ENCODE peak calls at places on chromosomes 11 and 22, in seven cellular contexts. One of them, this sample, is unnamed.

GRCh38 chr22:48398181-48398905 is 1429.3 kb downstream of the BRD1 start:
- DNase-seq in endothelial cell: no peak
- DNase-seq in ELR: no peak
- DNase-seq in activated CD8-positive, alpha-beta memory T cell treated with anti-CD3 and anti-CD28 coated beads for 24 hours: no peak
- DNase-seq in hypothalamus: no peak
- DNase-seq in NCI-H1105 treated with DMSO at 0.1 percent for 48 hours: no peak
- DNase-seq in HT-29: no peak
- DNase-seq in this sample: no peak

GRCh38 chr11:2298131-2298794 is 3.5 kb downstream of the C11orf21 start:
- DNase-seq in HT-29: no peak
- DNase-seq in NCI-H1105 treated with DMSO at 0.1 percent for 48 hours: no peak
- DNase-seq in hypothalamus: no peak
- DNase-seq in ELR: no peak
- DNase-seq in endothelial cell: peak; percentile 3
- DNase-seq in activated CD8-positive, alpha-beta memory T cell treated with anti-CD3 and anti-CD28 coated beads for 24 hours: peak; percentile 58
- DNase-seq in this sample: no peak

GRCh38 chr22:39327995-39328754 is 8.8 kb upstream of the RPL3 start:
- DNase-seq in endothelial cell: no peak
- DNase-seq in ELR: no peak
- DNase-seq in activated CD8-positive, alpha-beta memory T cell treated with anti-CD3 and anti-CD28 coated beads for 24 hours: no peak
- DNase-seq in HT-29: no peak
- DNase-seq in NCI-H1105 treated with DMSO at 0.1 percent for 48 hours: no peak
- DNase-seq in hypothalamus: no peak
- DNase-seq in this sample: no peak

GRCh38 chr11:20247540-20248138 is 87.4 kb upstream of the DBX1 start:
- DNase-seq in hypothalamus: no peak
- DNase-seq in NCI-H1105 treated with DMSO at 0.1 percent for 48 hours: no peak
- DNase-seq in ELR: no peak
- DNase-seq in HT-29: no peak
- DNase-seq in endothelial cell: no peak
- DNase-seq in activated CD8-positive, alpha-beta memory T cell treated with anti-CD3 and anti-CD28 coated beads for 24 hours: no peak
- DNase-seq in this sample: no peak

GRCh38 chr11:9438611-9439010 is 22.2 kb upstream of the ZNF143 start:
- DNase-seq in NCI-H1105 treated with DMSO at 0.1 percent for 48 hours: no peak
- DNase-seq in HT-29: no peak
- DNase-seq in ELR: no peak
- DNase-seq in endothelial cell: no peak
- DNase-seq in hypothalamus: no peak
- DNase-seq in activated CD8-positive, alpha-beta memory T cell treated with anti-CD3 and anti-CD28 coated beads for 24 hours: no peak
- DNase-seq in this sample: no peak

GRCh38 chr22:26835929-26836528 is 178.6 kb downstream of the MIAT start:
- DNase-seq in activated CD8-positive, alpha-beta memory T cell treated with anti-CD3 and anti-CD28 coated beads for 24 hours: peak; percentile 78
- DNase-seq in NCI-H1105 treated with DMSO at 0.1 percent for 48 hours: peak; percentile 34
- DNase-seq in ELR: peak; percentile 55
- DNase-seq in HT-29: peak; percentile 35
- DNase-seq in endothelial cell: peak; percentile 66
- DNase-seq in hypothalamus: no peak
- DNase-seq in this sample: peak; percentile 51

GRCh38 chr22:29351042-29351441 is 35.5 kb upstream of the RASL10A start:
- DNase-seq in activated CD8-positive, alpha-beta memory T cell treated with anti-CD3 and anti-CD28 coated beads for 24 hours: no peak
- DNase-seq in NCI-H1105 treated with DMSO at 0.1 percent for 48 hours: no peak
- DNase-seq in endothelial cell: no peak
- DNase-seq in hypothalamus: no peak
- DNase-seq in HT-29: no peak
- DNase-seq in ELR: no peak
- DNase-seq in this sample: peak; percentile 83

GRCh38 chr22:37138879-37139561 is 10.7 kb downstream of the IL2RB start:
- DNase-seq in ELR: no peak
- DNase-seq in activated CD8-positive, alpha-beta memory T cell treated with anti-CD3 and anti-CD28 coated beads for 24 hours: no peak
- DNase-seq in endothelial cell: no peak
- DNase-seq in NCI-H1105 treated with DMSO at 0.1 percent for 48 hours: no peak
- DNase-seq in HT-29: no peak
- DNase-seq in hypothalamus: no peak
- DNase-seq in this sample: no peak

GRCh38 chr11:65452806-65453490 is 30.4 kb downstream of the NEAT1 start:
- DNase-seq in endothelial cell: no peak
- DNase-seq in hypothalamus: no peak
- DNase-seq in HT-29: peak; percentile 10
- DNase-seq in NCI-H1105 treated with DMSO at 0.1 percent for 48 hours: no peak
- DNase-seq in activated CD8-positive, alpha-beta memory T cell treated with anti-CD3 and anti-CD28 coated beads for 24 hours: no peak
- DNase-seq in ELR: peak; percentile 95
- DNase-seq in this sample: no peak

GRCh38 chr22:44625421-44625760 is 76.6 kb upstream of the PRR5 start:
- DNase-seq in NCI-H1105 treated with DMSO at 0.1 percent for 48 hours: no peak
- DNase-seq in endothelial cell: no peak
- DNase-seq in HT-29: no peak
- DNase-seq in ELR: no peak
- DNase-seq in hypothalamus: no peak
- DNase-seq in activated CD8-positive, alpha-beta memory T cell treated with anti-CD3 and anti-CD28 coated beads for 24 hours: no peak
- DNase-seq in this sample: no peak

GRCh38 chr22:37171662-37172061 is 16.4 kb downstream of the C1QTNF6 start:
- DNase-seq in HT-29: no peak
- DNase-seq in NCI-H1105 treated with DMSO at 0.1 percent for 48 hours: no peak
- DNase-seq in endothelial cell: no peak
- DNase-seq in ELR: no peak
- DNase-seq in activated CD8-positive, alpha-beta memory T cell treated with anti-CD3 and anti-CD28 coated beads for 24 hours: no peak
- DNase-seq in hypothalamus: no peak
- DNase-seq in this sample: no peak

GRCh38 chr11:30560345-30561106 is 25.6 kb downstream of the MPPED2 start:
- DNase-seq in hypothalamus: no peak
- DNase-seq in activated CD8-positive, alpha-beta memory T cell treated with anti-CD3 and anti-CD28 coated beads for 24 hours: no peak
- DNase-seq in ELR: no peak
- DNase-seq in endothelial cell: no peak
- DNase-seq in NCI-H1105 treated with DMSO at 0.1 percent for 48 hours: no peak
- DNase-seq in HT-29: no peak
- DNase-seq in this sample: no peak

GRCh38 chr11:116117326-116118137 is 613.3 kb upstream of the CADM1 start:
- DNase-seq in endothelial cell: no peak
- DNase-seq in hypothalamus: no peak
- DNase-seq in HT-29: no peak
- DNase-seq in NCI-H1105 treated with DMSO at 0.1 percent for 48 hours: no peak
- DNase-seq in ELR: no peak
- DNase-seq in activated CD8-positive, alpha-beta memory T cell treated with anti-CD3 and anti-CD28 coated beads for 24 hours: no peak
- DNase-seq in this sample: no peak

GRCh38 chr11:120564573-120565301 is 53.2 kb downstream of the GRIK4 start:
- DNase-seq in endothelial cell: peak; percentile 51
- DNase-seq in ELR: peak; percentile 55
- DNase-seq in HT-29: no peak
- DNase-seq in activated CD8-positive, alpha-beta memory T cell treated with anti-CD3 and anti-CD28 coated beads for 24 hours: peak; percentile 65
- DNase-seq in hypothalamus: peak; percentile 57
- DNase-seq in NCI-H1105 treated with DMSO at 0.1 percent for 48 hours: peak; percentile 23
- DNase-seq in this sample: no peak

GRCh38 chr11:61679893-61680621 is at the start of gene DAGLA:
- DNase-seq in ELR: peak; percentile 58
- DNase-seq in NCI-H1105 treated with DMSO at 0.1 percent for 48 hours: peak; percentile 61
- DNase-seq in HT-29: peak; percentile 80
- DNase-seq in endothelial cell: peak; percentile 83
- DNase-seq in activated CD8-positive, alpha-beta memory T cell treated with anti-CD3 and anti-CD28 coated beads for 24 hours: peak; percentile 96
- DNase-seq in hypothalamus: peak; percentile 57
- DNase-seq in this sample: peak; percentile 59

GRCh38 chr11:131938321-131938751 is 567.9 kb downstream of the NTM start:
- DNase-seq in hypothalamus: no peak
- DNase-seq in activated CD8-positive, alpha-beta memory T cell treated with anti-CD3 and anti-CD28 coated beads for 24 hours: no peak
- DNase-seq in NCI-H1105 treated with DMSO at 0.1 percent for 48 hours: no peak
- DNase-seq in ELR: no peak
- DNase-seq in endothelial cell: no peak
- DNase-seq in HT-29: no peak
- DNase-seq in this sample: no peak

GRCh38 chr11:115645631-115646271 is 141.5 kb upstream of the CADM1 start:
- DNase-seq in hypothalamus: peak; percentile 26
- DNase-seq in ELR: no peak
- DNase-seq in HT-29: no peak
- DNase-seq in activated CD8-positive, alpha-beta memory T cell treated with anti-CD3 and anti-CD28 coated beads for 24 hours: no peak
- DNase-seq in endothelial cell: peak; percentile 35
- DNase-seq in NCI-H1105 treated with DMSO at 0.1 percent for 48 hours: peak; percentile 79
- DNase-seq in this sample: no peak

GRCh38 chr11:78432058-78432515 is 14.5 kb upstream of the GAB2 start:
- DNase-seq in ELR: peak; percentile 52
- DNase-seq in NCI-H1105 treated with DMSO at 0.1 percent for 48 hours: no peak
- DNase-seq in hypothalamus: no peak
- DNase-seq in HT-29: peak; percentile 25
- DNase-seq in endothelial cell: peak; percentile 46
- DNase-seq in activated CD8-positive, alpha-beta memory T cell treated with anti-CD3 and anti-CD28 coated beads for 24 hours: no peak
- DNase-seq in this sample: no peak

GRCh38 chr22:30048711-30049110 is 31.6 kb upstream of the HORMAD2 start:
- DNase-seq in ELR: no peak
- DNase-seq in hypothalamus: no peak
- DNase-seq in NCI-H1105 treated with DMSO at 0.1 percent for 48 hours: no peak
- DNase-seq in activated CD8-positive, alpha-beta memory T cell treated with anti-CD3 and anti-CD28 coated beads for 24 hours: no peak
- DNase-seq in HT-29: no peak
- DNase-seq in endothelial cell: no peak
- DNase-seq in this sample: no peak

GRCh38 chr22:19873138-19873959 is 18.7 kb upstream of the GNB1L start:
- DNase-seq in hypothalamus: no peak
- DNase-seq in activated CD8-positive, alpha-beta memory T cell treated with anti-CD3 and anti-CD28 coated beads for 24 hours: peak; percentile 45
- DNase-seq in NCI-H1105 treated with DMSO at 0.1 percent for 48 hours: no peak
- DNase-seq in ELR: no peak
- DNase-seq in HT-29: peak; percentile 80
- DNase-seq in endothelial cell: no peak
- DNase-seq in this sample: peak; percentile 76

GRCh38 chr11:126163779-126164178 is 47.7 kb downstream of the RPUSD4 start:
- DNase-seq in activated CD8-positive, alpha-beta memory T cell treated with anti-CD3 and anti-CD28 coated beads for 24 hours: no peak
- DNase-seq in ELR: no peak
- DNase-seq in HT-29: no peak
- DNase-seq in endothelial cell: no peak
- DNase-seq in NCI-H1105 treated with DMSO at 0.1 percent for 48 hours: no peak
- DNase-seq in hypothalamus: no peak
- DNase-seq in this sample: no peak

GRCh38 chr11:132941024-132941646 is 591.2 kb downstream of the OPCML start:
- DNase-seq in HT-29: peak; percentile 70
- DNase-seq in endothelial cell: peak; percentile 37
- DNase-seq in NCI-H1105 treated with DMSO at 0.1 percent for 48 hours: peak; percentile 78
- DNase-seq in activated CD8-positive, alpha-beta memory T cell treated with anti-CD3 and anti-CD28 coated beads for 24 hours: no peak
- DNase-seq in ELR: peak; percentile 62
- DNase-seq in hypothalamus: no peak
- DNase-seq in this sample: peak; percentile 20

GRCh38 chr11:120332822-120333716 is 3.1 kb upstream of the ARHGEF12 start:
- DNase-seq in activated CD8-positive, alpha-beta memory T cell treated with anti-CD3 and anti-CD28 coated beads for 24 hours: no peak
- DNase-seq in endothelial cell: no peak
- DNase-seq in HT-29: no peak
- DNase-seq in hypothalamus: no peak
- DNase-seq in ELR: no peak
- DNase-seq in NCI-H1105 treated with DMSO at 0.1 percent for 48 hours: no peak
- DNase-seq in this sample: no peak

GRCh38 chr11:58597749-58598148 is 18.9 kb downstream of the ZFP91 start:
- DNase-seq in NCI-H1105 treated with DMSO at 0.1 percent for 48 hours: no peak
- DNase-seq in HT-29: no peak
- DNase-seq in hypothalamus: no peak
- DNase-seq in endothelial cell: no peak
- DNase-seq in activated CD8-positive, alpha-beta memory T cell treated with anti-CD3 and anti-CD28 coated beads for 24 hours: no peak
- DNase-seq in ELR: no peak
- DNase-seq in this sample: no peak

GRCh38 chr11:84947970-84948600 is 679.1 kb downstream of the DLG2 start:
- DNase-seq in hypothalamus: no peak
- DNase-seq in NCI-H1105 treated with DMSO at 0.1 percent for 48 hours: no peak
- DNase-seq in endothelial cell: no peak
- DNase-seq in ELR: peak; percentile 9
- DNase-seq in activated CD8-positive, alpha-beta memory T cell treated with anti-CD3 and anti-CD28 coated beads for 24 hours: no peak
- DNase-seq in HT-29: no peak
- DNase-seq in this sample: no peak

GRCh38 chr22:37533995-37534394 is 14.8 kb upstream of the CARD10 start:
- DNase-seq in activated CD8-positive, alpha-beta memory T cell treated with anti-CD3 and anti-CD28 coated beads for 24 hours: no peak
- DNase-seq in ELR: peak; percentile 84
- DNase-seq in hypothalamus: no peak
- DNase-seq in endothelial cell: no peak
- DNase-seq in HT-29: peak; percentile 65
- DNase-seq in NCI-H1105 treated with DMSO at 0.1 percent for 48 hours: peak; percentile 3
- DNase-seq in this sample: no peak

GRCh38 chr22:38420734-38421133 is 34.3 kb downstream of the KCNJ4 start:
- DNase-seq in NCI-H1105 treated with DMSO at 0.1 percent for 48 hours: no peak
- DNase-seq in ELR: no peak
- DNase-seq in HT-29: no peak
- DNase-seq in activated CD8-positive, alpha-beta memory T cell treated with anti-CD3 and anti-CD28 coated beads for 24 hours: no peak
- DNase-seq in endothelial cell: no peak
- DNase-seq in hypothalamus: no peak
- DNase-seq in this sample: no peak

GRCh38 chr11:112599265-112599664 is 338.6 kb upstream of the PLET1 start:
- DNase-seq in NCI-H1105 treated with DMSO at 0.1 percent for 48 hours: no peak
- DNase-seq in HT-29: no peak
- DNase-seq in endothelial cell: no peak
- DNase-seq in activated CD8-positive, alpha-beta memory T cell treated with anti-CD3 and anti-CD28 coated beads for 24 hours: no peak
- DNase-seq in ELR: no peak
- DNase-seq in hypothalamus: no peak
- DNase-seq in this sample: no peak

GRCh38 chr22:40116496-40117200 is 61.1 kb upstream of the TNRC6B start:
- DNase-seq in hypothalamus: no peak
- DNase-seq in HT-29: no peak
- DNase-seq in endothelial cell: no peak
- DNase-seq in ELR: no peak
- DNase-seq in activated CD8-positive, alpha-beta memory T cell treated with anti-CD3 and anti-CD28 coated beads for 24 hours: no peak
- DNase-seq in NCI-H1105 treated with DMSO at 0.1 percent for 48 hours: no peak
- DNase-seq in this sample: no peak

GRCh38 chr22:38935616-38936015 is 21.8 kb upstream of the APOBEC3A start:
- DNase-seq in NCI-H1105 treated with DMSO at 0.1 percent for 48 hours: no peak
- DNase-seq in hypothalamus: no peak
- DNase-seq in HT-29: no peak
- DNase-seq in endothelial cell: no peak
- DNase-seq in ELR: no peak
- DNase-seq in activated CD8-positive, alpha-beta memory T cell treated with anti-CD3 and anti-CD28 coated beads for 24 hours: peak; percentile 24
- DNase-seq in this sample: no peak

GRCh38 chr22:46070215-46070721 is 80.1 kb upstream of the PPARA start:
- DNase-seq in hypothalamus: no peak
- DNase-seq in HT-29: peak; percentile 54
- DNase-seq in endothelial cell: no peak
- DNase-seq in ELR: peak; percentile 77
- DNase-seq in NCI-H1105 treated with DMSO at 0.1 percent for 48 hours: peak; percentile 59
- DNase-seq in activated CD8-positive, alpha-beta memory T cell treated with anti-CD3 and anti-CD28 coated beads for 24 hours: peak; percentile 78
- DNase-seq in this sample: peak; percentile 79

GRCh38 chr22:42905702-42906183 is 48.7 kb upstream of the ARFGAP3 start:
- DNase-seq in hypothalamus: no peak
- DNase-seq in activated CD8-positive, alpha-beta memory T cell treated with anti-CD3 and anti-CD28 coated beads for 24 hours: no peak
- DNase-seq in endothelial cell: no peak
- DNase-seq in NCI-H1105 treated with DMSO at 0.1 percent for 48 hours: peak; percentile 53
- DNase-seq in HT-29: peak; percentile 25
- DNase-seq in ELR: no peak
- DNase-seq in this sample: peak; percentile 33

GRCh38 chr11:97525273-97525672 is 1135.5 kb downstream of the JRKL start:
- DNase-seq in hypothalamus: no peak
- DNase-seq in HT-29: no peak
- DNase-seq in activated CD8-positive, alpha-beta memory T cell treated with anti-CD3 and anti-CD28 coated beads for 24 hours: no peak
- DNase-seq in endothelial cell: no peak
- DNase-seq in NCI-H1105 treated with DMSO at 0.1 percent for 48 hours: no peak
- DNase-seq in ELR: peak; percentile 39
- DNase-seq in this sample: no peak

GRCh38 chr11:60914620-60915249 is 777 bp downstream of the TMEM109 start:
- DNase-seq in ELR: peak; percentile 63
- DNase-seq in activated CD8-positive, alpha-beta memory T cell treated with anti-CD3 and anti-CD28 coated beads for 24 hours: peak; percentile 79
- DNase-seq in HT-29: peak; percentile 42
- DNase-seq in NCI-H1105 treated with DMSO at 0.1 percent for 48 hours: peak; percentile 50
- DNase-seq in endothelial cell: peak; percentile 27
- DNase-seq in hypothalamus: no peak
- DNase-seq in this sample: peak; percentile 31

GRCh38 chr11:67631427-67631826 is 1.7 kb upstream of the NUDT8 start:
- DNase-seq in NCI-H1105 treated with DMSO at 0.1 percent for 48 hours: no peak
- DNase-seq in ELR: no peak
- DNase-seq in endothelial cell: no peak
- DNase-seq in hypothalamus: no peak
- DNase-seq in HT-29: no peak
- DNase-seq in activated CD8-positive, alpha-beta memory T cell treated with anti-CD3 and anti-CD28 coated beads for 24 hours: no peak
- DNase-seq in this sample: peak; percentile 72

GRCh38 chr11:67015048-67015447 is 7.9 kb upstream of the SYT12 start:
- DNase-seq in activated CD8-positive, alpha-beta memory T cell treated with anti-CD3 and anti-CD28 coated beads for 24 hours: no peak
- DNase-seq in HT-29: no peak
- DNase-seq in NCI-H1105 treated with DMSO at 0.1 percent for 48 hours: no peak
- DNase-seq in hypothalamus: no peak
- DNase-seq in endothelial cell: no peak
- DNase-seq in ELR: no peak
- DNase-seq in this sample: no peak

GRCh38 chr22:20216863-20217499 is 51.1 kb downstream of the RTN4R start:
- DNase-seq in hypothalamus: no peak
- DNase-seq in HT-29: peak; percentile 63
- DNase-seq in NCI-H1105 treated with DMSO at 0.1 percent for 48 hours: no peak
- DNase-seq in ELR: no peak
- DNase-seq in activated CD8-positive, alpha-beta memory T cell treated with anti-CD3 and anti-CD28 coated beads for 24 hours: no peak
- DNase-seq in endothelial cell: no peak
- DNase-seq in this sample: no peak

This sample was measured in small intestine.